ENCODE peak calls at places on chromosomes 5 and 9, in six cellular contexts. Z is mammary epithelial cell, A is kidney, S is cardiac fibroblast, M is T47D, H is NCI-H748 treated with DMSO at 0.1 percent for 48 hours. V is an unnamed sample.
A peak's percentile ranks its signal among the peaks of the same experiment; 100 is the strongest.

GRCh38 chr9:17742065-17742464 is 163.2 kb downstream of the SH3GL2 start:
- DNase-seq in Z (no peak), A (no peak), S (no peak), M (no peak), H (peak; percentile 46), V (no peak)

GRCh38 chr5:343461-344401 is 22.2 kb downstream of the AHRR start:
- DNase-seq in Z (peak; percentile 39), A (peak; percentile 79), S (peak; percentile 68), M (peak; percentile 71), H (no peak), V (peak; percentile 23)

GRCh38 chr5:60961685-60962084 is 16.7 kb downstream of the NDUFAF2 start:
- DNase-seq in Z (peak; percentile 2), A (no peak), S (peak; percentile 47), M (no peak), H (no peak), V (no peak)

GRCh38 chr5:150045512-150045911 is 40.8 kb downstream of the CSF1R start:
- DNase-seq in Z (no peak), A (no peak), S (no peak), M (no peak), H (no peak), V (no peak)

GRCh38 chr5:65483474-65484346 is 2.0 kb upstream of the ADAMTS6 start:
- DNase-seq in Z (peak; percentile 57), A (no peak), S (peak; percentile 89), M (peak; percentile 73), H (peak; percentile 75), V (no peak)

GRCh38 chr9:111131219-111131618 is 92.9 kb upstream of the LPAR1 start:
- DNase-seq in Z (no peak), A (no peak), S (no peak), M (no peak), H (no peak), V (no peak)

GRCh38 chr9:121498150-121498486 is 1.5 kb downstream of the GGTA1 start:
- DNase-seq in Z (peak; percentile 70), A (no peak), S (peak; percentile 77), M (peak; percentile 91), H (peak; percentile 77), V (no peak)

GRCh38 chr9:77952641-77953341 is 78.8 kb downstream of the GNAQ start:
- DNase-seq in Z (peak; percentile 47), A (no peak), S (peak; percentile 72), M (no peak), H (no peak), V (no peak)

GRCh38 chr9:6506571-6506970 is 93.6 kb downstream of the UHRF2 start:
- DNase-seq in Z (peak; percentile 76), A (no peak), S (no peak), M (no peak), H (no peak), V (no peak)

GRCh38 chr5:133261993-133262392 is 210.2 kb downstream of the HSPA4 start:
- DNase-seq in Z (no peak), A (no peak), S (no peak), M (no peak), H (no peak), V (no peak)

GRCh38 chr9:26643826-26644225 is 248.8 kb downstream of the CAAP1 start:
- DNase-seq in Z (no peak), A (no peak), S (no peak), M (no peak), H (no peak), V (no peak)

GRCh38 chr9:26331223-26331622 is 561.4 kb downstream of the CAAP1 start:
- DNase-seq in Z (no peak), A (no peak), S (no peak), M (peak; percentile 8), H (peak; percentile 2), V (no peak)

GRCh38 chr9:77455312-77455927 is 192.7 kb downstream of the GNA14 start:
- DNase-seq in Z (peak; percentile 36), A (no peak), S (no peak), M (peak; percentile 62), H (peak; percentile 32), V (peak; percentile 8)

GRCh38 chr9:98502311-98502975 is 206.3 kb downstream of the GABBR2 start:
- DNase-seq in Z (no peak), A (no peak), S (peak; percentile 45), M (no peak), H (no peak), V (no peak)

GRCh38 chr5:122180863-122181519 is 51.6 kb downstream of the ZNF474 start:
- DNase-seq in Z (peak; percentile 95), A (no peak), S (peak; percentile 71), M (no peak), H (no peak), V (no peak)

GRCh38 chr9:80410106-80410505 is 838.3 kb downstream of the TLE4 start:
- DNase-seq in Z (no peak), A (no peak), S (peak; percentile 1), M (no peak), H (no peak), V (no peak)

GRCh38 chr5:143311428-143311827 is 92.1 kb downstream of the NR3C1 start:
- DNase-seq in Z (peak; percentile 94), A (no peak), S (peak; percentile 53), M (no peak), H (no peak), V (no peak)

GRCh38 chr5:39608024-39608423 is 183.2 kb upstream of the DAB2 start:
- DNase-seq in Z (no peak), A (no peak), S (no peak), M (no peak), H (no peak), V (no peak)

V was measured in CD4-positive, alpha-beta T cell.